ENCODE peak calls at places on chromosomes 16 and 17, in eight cellular contexts. W, A, E, K, J, D, U and Z are unnamed samples.

GRCh38 chr16:62036101-62036806 is at the start of gene CDH8:
- DNase-seq in W (no peak), A (no peak), E (peak), K (no peak), J (no peak), D (no peak), U (no peak), Z (no peak)

GRCh38 chr17:74797824-74798223 is 21.7 kb upstream of the NAT9 start:
- DNase-seq in W (no peak), A (peak), E (no peak), K (no peak), J (no peak), D (no peak), U (no peak), Z (no peak)

GRCh38 chr17:74779948-74780400 is 3.8 kb upstream of the NAT9 start:
- DNase-seq in W (no peak), A (no peak), E (no peak), K (no peak), J (peak), D (peak), U (peak), Z (no peak)

GRCh38 chr17:4968166-4968915 is 724 bp upstream of the SPAG7 start:
- DNase-seq in W (peak), A (peak), E (no peak), K (no peak), J (no peak), D (no peak), U (no peak), Z (no peak)

GRCh38 chr16:22726868-22727267 is 87.1 kb upstream of the HS3ST2 start:
- DNase-seq in W (no peak), A (no peak), E (no peak), K (no peak), J (no peak), D (no peak), U (no peak), Z (no peak)

GRCh38 chr16:58306327-58306726 is 11.5 kb upstream of the PRSS54 start:
- DNase-seq in W (peak), A (peak), E (no peak), K (no peak), J (no peak), D (peak), U (no peak), Z (no peak)

GRCh38 chr17:50758524-50758923 is 8.8 kb downstream of the ANKRD40CL start:
- DNase-seq in W (no peak), A (no peak), E (no peak), K (no peak), J (no peak), D (no peak), U (no peak), Z (no peak)

GRCh38 chr16:2912330-2913199 is 834 bp downstream of the FLYWCH1 start:
- DNase-seq in W (peak), A (peak), E (peak), K (peak), J (peak), D (peak), U (peak), Z (peak)

GRCh38 chr16:80299416-80299815 is 241.4 kb upstream of the DYNLRB2 start:
- DNase-seq in W (no peak), A (peak), E (no peak), K (no peak), J (no peak), D (no peak), U (no peak), Z (no peak)

GRCh38 chr17:78174332-78174869 is 6.0 kb downstream of the SYNGR2 start:
- DNase-seq in W (peak), A (no peak), E (no peak), K (peak), J (no peak), D (no peak), U (no peak), Z (no peak)

GRCh38 chr17:55962931-55963378 is 190.3 kb upstream of the ANKFN1 start:
- DNase-seq in W (peak), A (no peak), E (no peak), K (peak), J (no peak), D (no peak), U (no peak), Z (no peak)

GRCh38 chr17:3732171-3732570 is 8.5 kb downstream of the HASPIN start:
- DNase-seq in W (peak), A (peak), E (peak), K (no peak), J (no peak), D (no peak), U (no peak), Z (no peak)

GRCh38 chr17:14840616-14841231 is 424.4 kb downstream of the PMP22 start:
- DNase-seq in W (no peak), A (peak), E (no peak), K (no peak), J (no peak), D (no peak), U (no peak), Z (no peak)

GRCh38 chr17:9594065-9594464 is 17.6 kb downstream of the CFAP52 start:
- DNase-seq in W (no peak), A (no peak), E (no peak), K (no peak), J (no peak), D (no peak), U (no peak), Z (no peak)

GRCh38 chr17:80455328-80455710 is 21.1 kb downstream of the NPTX1 start:
- DNase-seq in W (no peak), A (peak), E (peak), K (no peak), J (no peak), D (no peak), U (peak), Z (no peak)

GRCh38 chr17:66910651-66911285 is 53.7 kb upstream of the CACNG4 start:
- DNase-seq in W (no peak), A (no peak), E (no peak), K (peak), J (no peak), D (no peak), U (no peak), Z (no peak)